ENCODE peak calls at places on chromosomes 7 and 10, in five cellular contexts. T is GM20000, H is spleen, X is GM04504, L is A549. E is an unnamed sample.

GRCh38 chr7:90474284-90475210 is 5.1 kb downstream of the PTTG1IP2 start:
- DNase-seq in T (no peak), H (no peak), X (peak; percentile 66), L (no peak), E (no peak)

GRCh38 chr7:114901771-114902170 is 20.1 kb upstream of the MDFIC start:
- DNase-seq in T (no peak), H (no peak), X (no peak), L (no peak), E (no peak)

GRCh38 chr10:47412869-47413268 is 28.8 kb upstream of the ZNF488 start:
- DNase-seq in T (no peak), H (no peak), X (no peak), L (no peak), E (no peak)

GRCh38 chr7:158821173-158822021 is 7.9 kb downstream of the ESYT2 start:
- DNase-seq in T (no peak), H (no peak), X (peak; percentile 46), L (peak; percentile 67), E (no peak)

GRCh38 chr10:96413151-96413787 is 54.5 kb upstream of the OPALIN start:
- DNase-seq in T (no peak), H (no peak), X (no peak), L (no peak), E (no peak)

GRCh38 chr7:92255308-92255707 is 9.5 kb downstream of the ANKIB1 start:
- DNase-seq in T (no peak), H (no peak), X (peak; percentile 76), L (no peak), E (no peak)

GRCh38 chr10:37712489-37713131 is 144.8 kb downstream of the ZNF248 start:
- DNase-seq in T (no peak), H (peak; percentile 58), X (no peak), L (no peak), E (no peak)

GRCh38 chr7:139876622-139877283 is 47.7 kb downstream of the TBXAS1 start:
- DNase-seq in T (no peak), H (no peak), X (no peak), L (no peak), E (no peak)

GRCh38 chr7:21256310-21256877 is 171.5 kb upstream of the SP4 start:
- DNase-seq in T (peak; percentile 17), H (no peak), X (peak; percentile 4), L (peak; percentile 6), E (peak; percentile 12)

GRCh38 chr10:133133471-133134231 is 26.4 kb upstream of the KNDC1 start:
- DNase-seq in T (no peak), H (peak; percentile 72), X (no peak), L (no peak), E (no peak)

GRCh38 chr7:116443101-116443523 is 56.4 kb upstream of the CAV2 start:
- DNase-seq in T (no peak), H (no peak), X (peak; percentile 77), L (peak; percentile 84), E (no peak)

GRCh38 chr7:78746261-78746660 is 707.2 kb downstream of the MAGI2 start:
- DNase-seq in T (no peak), H (no peak), X (no peak), L (no peak), E (no peak)

GRCh38 chr10:131617113-131617877 is 283.5 kb upstream of the PPP2R2D start:
- DNase-seq in T (no peak), H (peak; percentile 54), X (no peak), L (no peak), E (no peak)

GRCh38 chr10:25294032-25294926 is 119.5 kb downstream of the GPR158 start:
- DNase-seq in T (no peak), H (no peak), X (no peak), L (peak; percentile 62), E (no peak)

GRCh38 chr7:103124429-103124979 is 24.4 kb downstream of the NAPEPLD start:
- DNase-seq in T (no peak), H (no peak), X (no peak), L (no peak), E (no peak)